ENCODE peak calls at places on chromosome 15, in eight cellular contexts. One of them, this sample, is unnamed.

GRCh38 chr15:41507820-41508290 is 5.8 kb downstream of the LTK start:
- DNase-seq in GM12864: no peak
- DNase-seq in body of pancreas: peak
- DNase-seq in lower lobe of right lung: no peak
- DNase-seq in H1: no peak
- DNase-seq in fibroblast of pulmonary artery: no peak
- DNase-seq in fibroblast of lung: no peak
- DNase-seq in choroid plexus epithelial cell: no peak
- DNase-seq in this sample: no peak

GRCh38 chr15:96047255-96047931 is 283.1 kb upstream of the NR2F2 start:
- DNase-seq in H1: no peak
- DNase-seq in fibroblast of pulmonary artery: peak
- DNase-seq in body of pancreas: no peak
- DNase-seq in GM12864: no peak
- DNase-seq in fibroblast of lung: peak
- DNase-seq in choroid plexus epithelial cell: peak
- DNase-seq in lower lobe of right lung: no peak
- DNase-seq in this sample: peak

GRCh38 chr15:39142500-39142899 is 438.4 kb upstream of the THBS1 start:
- DNase-seq in choroid plexus epithelial cell: no peak
- DNase-seq in lower lobe of right lung: no peak
- DNase-seq in body of pancreas: no peak
- DNase-seq in H1: no peak
- DNase-seq in fibroblast of pulmonary artery: no peak
- DNase-seq in GM12864: no peak
- DNase-seq in fibroblast of lung: no peak
- DNase-seq in this sample: no peak

GRCh38 chr15:74642328-74642723 is 26.7 kb downstream of the CLK3 start:
- DNase-seq in fibroblast of pulmonary artery: no peak
- DNase-seq in H1: no peak
- DNase-seq in body of pancreas: peak
- DNase-seq in GM12864: no peak
- DNase-seq in fibroblast of lung: no peak
- DNase-seq in choroid plexus epithelial cell: no peak
- DNase-seq in lower lobe of right lung: no peak
- DNase-seq in this sample: no peak

GRCh38 chr15:78374436-78375393 is 34.6 kb downstream of the CRABP1 start:
- DNase-seq in GM12864: no peak
- DNase-seq in lower lobe of right lung: peak
- DNase-seq in body of pancreas: peak
- DNase-seq in H1: no peak
- DNase-seq in fibroblast of lung: no peak
- DNase-seq in fibroblast of pulmonary artery: no peak
- DNase-seq in choroid plexus epithelial cell: no peak
- DNase-seq in this sample: no peak

GRCh38 chr15:61091229-61091628 is 137.9 kb downstream of the RORA start:
- DNase-seq in fibroblast of lung: no peak
- DNase-seq in fibroblast of pulmonary artery: no peak
- DNase-seq in body of pancreas: no peak
- DNase-seq in GM12864: no peak
- DNase-seq in lower lobe of right lung: no peak
- DNase-seq in choroid plexus epithelial cell: no peak
- DNase-seq in H1: no peak
- DNase-seq in this sample: peak

GRCh38 chr15:88274534-88275460 is 18.3 kb upstream of the NTRK3 start:
- DNase-seq in H1: peak
- DNase-seq in body of pancreas: peak
- DNase-seq in fibroblast of pulmonary artery: peak
- DNase-seq in GM12864: peak
- DNase-seq in choroid plexus epithelial cell: peak
- DNase-seq in lower lobe of right lung: no peak
- DNase-seq in fibroblast of lung: peak
- DNase-seq in this sample: peak

GRCh38 chr15:99712415-99712814 is 20.8 kb downstream of the LYSMD4 start:
- DNase-seq in fibroblast of lung: no peak
- DNase-seq in body of pancreas: no peak
- DNase-seq in choroid plexus epithelial cell: no peak
- DNase-seq in fibroblast of pulmonary artery: no peak
- DNase-seq in GM12864: no peak
- DNase-seq in lower lobe of right lung: no peak
- DNase-seq in H1: no peak
- DNase-seq in this sample: no peak

GRCh38 chr15:57537072-57537471 is 54.6 kb upstream of the MYZAP start:
- DNase-seq in body of pancreas: peak
- DNase-seq in H1: no peak
- DNase-seq in lower lobe of right lung: no peak
- DNase-seq in fibroblast of lung: peak
- DNase-seq in choroid plexus epithelial cell: peak
- DNase-seq in GM12864: no peak
- DNase-seq in fibroblast of pulmonary artery: peak
- DNase-seq in this sample: peak

GRCh38 chr15:62647195-62647865 is 395.2 kb upstream of the TPM1 start:
- DNase-seq in body of pancreas: peak
- DNase-seq in lower lobe of right lung: no peak
- DNase-seq in GM12864: no peak
- DNase-seq in H1: no peak
- DNase-seq in fibroblast of lung: peak
- DNase-seq in choroid plexus epithelial cell: peak
- DNase-seq in fibroblast of pulmonary artery: peak
- DNase-seq in this sample: peak

GRCh38 chr15:85394552-85395333 is 14.3 kb downstream of the AKAP13 start:
- DNase-seq in fibroblast of lung: no peak
- DNase-seq in fibroblast of pulmonary artery: no peak
- DNase-seq in body of pancreas: no peak
- DNase-seq in H1: no peak
- DNase-seq in choroid plexus epithelial cell: no peak
- DNase-seq in lower lobe of right lung: no peak
- DNase-seq in GM12864: no peak
- DNase-seq in this sample: no peak

GRCh38 chr15:85396554-85396953 is 16.2 kb downstream of the AKAP13 start:
- DNase-seq in H1: no peak
- DNase-seq in choroid plexus epithelial cell: no peak
- DNase-seq in body of pancreas: no peak
- DNase-seq in lower lobe of right lung: no peak
- DNase-seq in GM12864: no peak
- DNase-seq in fibroblast of lung: no peak
- DNase-seq in fibroblast of pulmonary artery: no peak
- DNase-seq in this sample: no peak

GRCh38 chr15:85397151-85397550 is 16.7 kb downstream of the AKAP13 start:
- DNase-seq in GM12864: no peak
- DNase-seq in choroid plexus epithelial cell: no peak
- DNase-seq in body of pancreas: no peak
- DNase-seq in fibroblast of lung: no peak
- DNase-seq in lower lobe of right lung: no peak
- DNase-seq in fibroblast of pulmonary artery: no peak
- DNase-seq in H1: no peak
- DNase-seq in this sample: no peak

GRCh38 chr15:85389774-85390173 is 9.4 kb downstream of the AKAP13 start:
- DNase-seq in lower lobe of right lung: no peak
- DNase-seq in fibroblast of lung: no peak
- DNase-seq in fibroblast of pulmonary artery: no peak
- DNase-seq in GM12864: no peak
- DNase-seq in choroid plexus epithelial cell: no peak
- DNase-seq in body of pancreas: no peak
- DNase-seq in H1: no peak
- DNase-seq in this sample: no peak

DNA sequence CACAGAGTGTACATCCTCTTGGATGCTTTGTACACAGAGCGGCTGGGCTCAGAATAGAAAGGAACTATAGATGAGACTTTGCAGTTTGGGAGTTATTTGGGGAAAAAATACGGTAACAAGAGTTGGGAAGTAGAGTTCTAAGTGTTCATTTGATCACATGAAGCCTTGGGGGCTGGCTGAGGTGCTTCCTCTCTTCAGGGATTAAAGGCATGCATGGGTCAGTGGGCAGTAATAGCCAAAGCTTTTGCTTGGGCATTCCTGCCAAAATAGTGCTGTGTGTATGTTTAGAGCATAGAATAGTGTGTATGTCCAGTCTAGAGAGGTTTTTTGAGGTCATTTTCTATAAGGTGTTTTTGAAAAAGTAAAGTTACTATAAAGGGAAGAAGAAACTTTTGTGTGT is 12.8 kb downstream of the AKAP13 start:
- DNase-seq in fibroblast of pulmonary artery: no peak
- DNase-seq in choroid plexus epithelial cell: no peak
- DNase-seq in body of pancreas: no peak
- DNase-seq in H1: no peak
- DNase-seq in fibroblast of lung: no peak
- DNase-seq in lower lobe of right lung: no peak
- DNase-seq in GM12864: no peak
- DNase-seq in this sample: no peak
- TF ChIP-seq CTCF in fibroblast of pulmonary artery: no peak
- TF ChIP-seq CTCF in choroid plexus epithelial cell: no peak
- TF ChIP-seq CTCF in body of pancreas: no peak
- TF ChIP-seq CTCF in H1: no peak
- TF ChIP-seq CTCF in fibroblast of lung: no peak
- TF ChIP-seq CTCF in lower lobe of right lung: no peak
- TF ChIP-seq CTCF in GM12864: no peak
- TF ChIP-seq CTCF in this sample: no peak

DNA sequence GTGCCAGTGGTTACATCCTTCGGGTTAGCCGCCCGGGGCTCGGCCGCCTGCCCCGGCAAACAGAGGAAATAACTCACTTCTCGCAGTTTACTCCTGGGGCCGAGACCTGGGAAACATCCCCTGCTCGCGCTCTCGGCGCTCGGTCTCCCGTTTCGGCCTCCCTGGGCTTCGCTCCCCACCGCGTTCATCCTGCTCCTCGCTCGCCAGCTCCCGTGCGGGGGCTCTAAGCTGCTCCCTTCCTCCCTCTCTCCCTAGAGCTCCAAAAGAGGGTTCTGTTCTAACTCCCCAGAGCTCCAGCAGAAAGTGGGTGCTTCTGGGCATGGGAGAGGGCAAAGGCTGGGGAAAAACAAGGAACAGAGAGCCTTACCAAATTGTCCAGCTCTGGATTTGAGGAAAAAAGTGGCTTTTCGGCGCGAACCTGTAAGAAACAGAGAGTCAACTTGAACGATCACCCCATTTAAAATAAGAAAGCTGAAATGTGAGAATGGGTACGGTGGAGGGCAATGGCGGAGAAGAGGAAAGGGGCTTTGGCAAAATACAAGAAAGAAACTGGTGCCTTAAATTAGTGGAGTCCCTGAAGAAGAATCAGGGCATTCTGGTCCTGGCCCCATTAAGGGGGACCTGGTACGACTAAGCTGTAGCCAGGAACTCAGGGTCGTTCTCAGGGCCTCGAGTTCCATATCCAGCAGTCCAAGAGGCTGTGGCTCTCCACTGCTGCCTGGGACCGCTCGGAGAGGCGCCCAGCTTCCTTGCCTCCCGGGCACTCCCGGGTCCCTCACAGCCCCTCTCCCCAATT is 5.0 kb downstream of the MEIS2 start:
- DNase-seq in lower lobe of right lung: no peak
- DNase-seq in choroid plexus epithelial cell: peak
- DNase-seq in fibroblast of lung: no peak
- DNase-seq in H1: no peak
- DNase-seq in GM12864: no peak
- DNase-seq in body of pancreas: no peak
- DNase-seq in fibroblast of pulmonary artery: no peak
- DNase-seq in this sample: no peak
- H3K4me3 ChIP-seq in lower lobe of right lung: peak
- H3K4me3 ChIP-seq in choroid plexus epithelial cell: peak
- H3K4me3 ChIP-seq in fibroblast of lung: no peak
- H3K4me3 ChIP-seq in H1: peak
- H3K4me3 ChIP-seq in GM12864: peak
- H3K4me3 ChIP-seq in body of pancreas: no peak
- H3K4me3 ChIP-seq in fibroblast of pulmonary artery: peak
- H3K4me3 ChIP-seq in this sample: peak

GRCh38 chr15:65006876-65007275 is 17.2 kb upstream of the SPG21 start:
- DNase-seq in GM12864: no peak
- DNase-seq in choroid plexus epithelial cell: no peak
- DNase-seq in body of pancreas: no peak
- DNase-seq in fibroblast of pulmonary artery: no peak
- DNase-seq in fibroblast of lung: no peak
- DNase-seq in lower lobe of right lung: no peak
- DNase-seq in H1: no peak
- DNase-seq in this sample: no peak

GRCh38 chr15:65004993-65005392 is 15.3 kb upstream of the SPG21 start:
- DNase-seq in fibroblast of pulmonary artery: no peak
- DNase-seq in fibroblast of lung: no peak
- DNase-seq in choroid plexus epithelial cell: no peak
- DNase-seq in lower lobe of right lung: no peak
- DNase-seq in H1: no peak
- DNase-seq in GM12864: no peak
- DNase-seq in body of pancreas: no peak
- DNase-seq in this sample: no peak

DNA sequence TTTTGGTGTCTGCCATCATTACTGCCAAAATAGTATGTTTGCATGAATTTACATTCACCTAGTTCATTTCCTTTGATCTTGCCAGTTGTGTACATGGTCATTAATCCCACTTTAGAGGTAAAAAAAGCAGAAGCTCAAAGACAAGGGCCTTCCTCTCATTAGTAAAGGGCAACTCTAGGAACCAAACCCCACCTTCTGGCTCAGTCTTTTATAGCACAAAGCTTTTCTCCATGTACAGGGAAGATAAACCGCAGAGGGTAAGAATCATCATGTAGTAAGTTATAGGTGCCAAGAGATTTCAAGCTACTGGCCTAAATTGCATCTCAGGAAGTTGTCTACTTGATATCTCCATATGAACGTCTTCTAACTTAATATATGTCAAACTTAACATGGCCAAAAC is 19.3 kb upstream of the SPG21 start:
- DNase-seq in choroid plexus epithelial cell: peak
- DNase-seq in fibroblast of lung: no peak
- DNase-seq in body of pancreas: no peak
- DNase-seq in H1: no peak
- DNase-seq in lower lobe of right lung: no peak
- DNase-seq in GM12864: no peak
- DNase-seq in fibroblast of pulmonary artery: no peak
- DNase-seq in this sample: no peak
- TF ChIP-seq CTCF in choroid plexus epithelial cell: peak
- TF ChIP-seq CTCF in fibroblast of lung: peak
- TF ChIP-seq CTCF in body of pancreas: no peak
- TF ChIP-seq CTCF in H1: peak
- TF ChIP-seq CTCF in lower lobe of right lung: no peak
- TF ChIP-seq CTCF in GM12864: peak
- TF ChIP-seq CTCF in fibroblast of pulmonary artery: peak
- TF ChIP-seq CTCF in this sample: peak

GRCh38 chr15:85691350-85692240 is 103.1 kb downstream of the KLHL25 start:
- DNase-seq in body of pancreas: no peak
- DNase-seq in choroid plexus epithelial cell: no peak
- DNase-seq in fibroblast of pulmonary artery: no peak
- DNase-seq in lower lobe of right lung: no peak
- DNase-seq in fibroblast of lung: no peak
- DNase-seq in GM12864: no peak
- DNase-seq in H1: no peak
- DNase-seq in this sample: no peak

GRCh38 chr15:85692873-85693272 is 101.9 kb downstream of the KLHL25 start:
- DNase-seq in H1: no peak
- DNase-seq in GM12864: no peak
- DNase-seq in fibroblast of lung: no peak
- DNase-seq in fibroblast of pulmonary artery: no peak
- DNase-seq in choroid plexus epithelial cell: no peak
- DNase-seq in lower lobe of right lung: no peak
- DNase-seq in body of pancreas: no peak
- DNase-seq in this sample: no peak

GRCh38 chr15:85688703-85689102 is 106.0 kb downstream of the KLHL25 start:
- DNase-seq in H1: no peak
- DNase-seq in GM12864: no peak
- DNase-seq in choroid plexus epithelial cell: no peak
- DNase-seq in fibroblast of pulmonary artery: peak
- DNase-seq in fibroblast of lung: no peak
- DNase-seq in body of pancreas: no peak
- DNase-seq in lower lobe of right lung: no peak
- DNase-seq in this sample: no peak

GRCh38 chr15:85689729-85690128 is 105.0 kb downstream of the KLHL25 start:
- DNase-seq in fibroblast of pulmonary artery: peak
- DNase-seq in body of pancreas: peak
- DNase-seq in GM12864: peak
- DNase-seq in lower lobe of right lung: peak
- DNase-seq in fibroblast of lung: peak
- DNase-seq in choroid plexus epithelial cell: peak
- DNase-seq in H1: peak
- DNase-seq in this sample: peak

GRCh38 chr15:85690546-85691226 is 104.0 kb downstream of the KLHL25 start:
- DNase-seq in body of pancreas: no peak
- DNase-seq in lower lobe of right lung: no peak
- DNase-seq in GM12864: no peak
- DNase-seq in fibroblast of pulmonary artery: no peak
- DNase-seq in choroid plexus epithelial cell: peak
- DNase-seq in H1: no peak
- DNase-seq in fibroblast of lung: no peak
- DNase-seq in this sample: no peak
- H3K4me3 ChIP-seq in body of pancreas: no peak
- H3K4me3 ChIP-seq in lower lobe of right lung: peak
- H3K4me3 ChIP-seq in GM12864: peak
- H3K4me3 ChIP-seq in fibroblast of pulmonary artery: peak
- H3K4me3 ChIP-seq in choroid plexus epithelial cell: no peak
- H3K4me3 ChIP-seq in H1: no peak
- H3K4me3 ChIP-seq in fibroblast of lung: no peak
- H3K4me3 ChIP-seq in this sample: no peak

This sample was measured in foreskin fibroblast.